ENCODE peak calls at places on chromosomes 1 and 21, in ten cellular contexts. L, Y, H, G, V, T, E, A, Q and W are unnamed samples.

GRCh38 chr1:231335663-231336602 is 1.7 kb downstream of the EXOC8 start:
- DNase-seq in L (no peak), Y (no peak), H (no peak), G (no peak), V (no peak), T (no peak), E (no peak), A (no peak), Q (no peak), W (no peak)

GRCh38 chr1:42990757-42991346 is 32.2 kb upstream of the SLC2A1 start:
- DNase-seq in L (no peak), Y (no peak), H (no peak), G (no peak), V (no peak), T (no peak), E (no peak), A (no peak), Q (no peak), W (no peak)

GRCh38 chr1:18166341-18166740 is 58.7 kb downstream of the IGSF21 start:
- DNase-seq in L (no peak), Y (no peak), H (no peak), G (no peak), V (no peak), T (no peak), E (no peak), A (no peak), Q (no peak), W (no peak)

GRCh38 chr1:165501975-165502358 is 41.8 kb upstream of the LRRC52 start:
- DNase-seq in L (no peak), Y (no peak), H (no peak), G (peak; percentile 32), V (no peak), T (no peak), E (no peak), A (no peak), Q (no peak), W (no peak)

GRCh38 chr1:236132420-236133046 is 9.8 kb upstream of the GPR137B start:
- DNase-seq in L (no peak), Y (no peak), H (no peak), G (no peak), V (no peak), T (no peak), E (no peak), A (no peak), Q (no peak), W (no peak)

GRCh38 chr1:53665996-53666395 is 73.0 kb downstream of the GLIS1 start:
- DNase-seq in L (no peak), Y (no peak), H (no peak), G (no peak), V (no peak), T (no peak), E (no peak), A (peak; percentile 0), Q (no peak), W (no peak)

GRCh38 chr21:25639167-25639921 is at the start of gene JAM2:
- DNase-seq in L (peak; percentile 12), Y (no peak), H (peak; percentile 34), G (no peak), V (peak; percentile 32), T (peak; percentile 15), E (peak; percentile 27), A (peak; percentile 45), Q (no peak), W (no peak)

GRCh38 chr1:240739754-240740153 is 127.8 kb upstream of the GREM2 start:
- DNase-seq in L (peak; percentile 8), Y (no peak), H (no peak), G (peak; percentile 26), V (no peak), T (no peak), E (no peak), A (no peak), Q (no peak), W (no peak)

GRCh38 chr1:206723500-206724472 is 39.1 kb downstream of the MAPKAPK2 start:
- DNase-seq in L (peak; percentile 94), Y (peak; percentile 80), H (peak; percentile 53), G (peak; percentile 97), V (no peak), T (peak; percentile 79), E (no peak), A (peak; percentile 77), Q (peak; percentile 96), W (peak; percentile 43)

GRCh38 chr21:42431196-42431595 is 27.5 kb downstream of the UBASH3A start:
- DNase-seq in L (no peak), Y (no peak), H (no peak), G (no peak), V (no peak), T (no peak), E (no peak), A (no peak), Q (no peak), W (no peak)

GRCh38 chr1:236058141-236058626 is 6.7 kb downstream of the NID1 start:
- DNase-seq in L (peak; percentile 57), Y (no peak), H (no peak), G (peak; percentile 73), V (no peak), T (no peak), E (no peak), A (no peak), Q (no peak), W (peak; percentile 11)

GRCh38 chr1:112603012-112603411 is 15.9 kb downstream of the ST7L start:
- DNase-seq in L (no peak), Y (no peak), H (no peak), G (no peak), V (no peak), T (no peak), E (no peak), A (no peak), Q (no peak), W (no peak)

GRCh38 chr1:74933500-74933899 is 200.5 kb downstream of the TYW3 start:
- DNase-seq in L (no peak), Y (no peak), H (no peak), G (peak; percentile 0), V (no peak), T (no peak), E (no peak), A (no peak), Q (peak; percentile 3), W (no peak)

GRCh38 chr1:145918992-145919939 is 749 bp upstream of the PEX11B start:
- DNase-seq in L (peak; percentile 51), Y (peak; percentile 25), H (peak; percentile 65), G (peak; percentile 79), V (no peak), T (peak; percentile 47), E (no peak), A (peak; percentile 84), Q (no peak), W (no peak)

GRCh38 chr1:230159580-230159979 is 92.5 kb downstream of the GALNT2 start:
- DNase-seq in L (no peak), Y (no peak), H (no peak), G (no peak), V (no peak), T (no peak), E (no peak), A (peak; percentile 67), Q (no peak), W (no peak)

GRCh38 chr1:56975446-56975845 is 9.6 kb upstream of the C8B start:
- DNase-seq in L (no peak), Y (no peak), H (no peak), G (no peak), V (no peak), T (no peak), E (no peak), A (no peak), Q (no peak), W (no peak)

GRCh38 chr1:56973898-56974752 is 8.3 kb upstream of the C8B start:
- DNase-seq in L (no peak), Y (no peak), H (no peak), G (no peak), V (no peak), T (no peak), E (no peak), A (no peak), Q (no peak), W (no peak)

GRCh38 chr1:56983484-56983883 is 17.7 kb upstream of the C8B start:
- DNase-seq in L (no peak), Y (no peak), H (no peak), G (no peak), V (no peak), T (no peak), E (no peak), A (no peak), Q (no peak), W (no peak)

GRCh38 chr1:56977910-56978309 is 12.1 kb upstream of the C8B start:
- DNase-seq in L (peak; percentile 9), Y (no peak), H (no peak), G (no peak), V (no peak), T (no peak), E (no peak), A (no peak), Q (no peak), W (no peak)

GRCh38 chr1:56978819-56979218 is 13.0 kb upstream of the C8B start:
- DNase-seq in L (no peak), Y (no peak), H (no peak), G (no peak), V (no peak), T (no peak), E (no peak), A (no peak), Q (no peak), W (no peak)
- TF ChIP-seq CTCF in L (no peak), Y (no peak), H (no peak), G (no peak), V (no peak), T (no peak), E (no peak), A (no peak), Q (no peak), W (no peak)

DNA sequence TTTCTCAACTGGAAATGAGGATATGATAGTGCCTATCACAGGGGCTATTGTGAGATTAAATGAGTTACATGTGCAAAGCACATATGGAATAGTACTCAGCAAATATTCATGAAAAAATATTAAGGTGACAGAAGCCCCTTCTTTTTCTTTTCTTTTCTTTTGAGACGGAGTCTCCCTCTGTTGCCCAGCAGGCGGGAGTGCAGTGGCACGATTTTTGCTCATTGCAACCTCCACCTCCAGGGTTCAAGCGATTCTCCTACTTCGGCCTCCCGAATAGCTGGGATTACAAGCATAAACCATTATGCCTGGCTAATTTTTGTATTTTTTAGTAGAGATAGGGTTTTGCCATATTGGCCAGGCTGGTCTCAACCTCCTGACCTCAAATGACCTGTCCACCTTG is 139.4 kb downstream of the HIVEP3 start:
- DNase-seq in L (no peak), Y (no peak), H (no peak), G (no peak), V (no peak), T (no peak), E (no peak), A (no peak), Q (no peak), W (no peak)
- TF ChIP-seq CTCF in L (peak; percentile 6), Y (no peak), H (no peak), G (peak; percentile 19), V (no peak), T (no peak), E (no peak), A (no peak), Q (peak; percentile 33), W (no peak)

GRCh38 chr1:14924455-14925325 is 228.9 kb upstream of the TMEM51 start:
- DNase-seq in L (peak; percentile 56), Y (no peak), H (no peak), G (peak; percentile 49), V (no peak), T (no peak), E (no peak), A (peak; percentile 57), Q (no peak), W (no peak)
- TF ChIP-seq CTCF in L (no peak), Y (no peak), H (no peak), G (no peak), V (no peak), T (peak; percentile 37), E (no peak), A (no peak), Q (no peak), W (peak; percentile 16)

GRCh38 chr1:178055093-178055492 is 38.8 kb upstream of the RASAL2 start:
- DNase-seq in L (peak; percentile 56), Y (no peak), H (peak; percentile 47), G (peak; percentile 48), V (no peak), T (peak; percentile 79), E (no peak), A (peak; percentile 49), Q (no peak), W (no peak)
- TF ChIP-seq CTCF in L (peak; percentile 22), Y (peak; percentile 20), H (no peak), G (peak; percentile 27), V (no peak), T (peak; percentile 66), E (no peak), A (peak; percentile 42), Q (no peak), W (no peak)